ENCODE peak calls at places on chromosomes 5 and 9, in five cellular contexts. One of them, this sample, is unnamed.

GRCh38 chr9:83061036-83061435 is 1.9 kb downstream of the RASEF start:
- DNase-seq in lung: no peak
- DNase-seq in CD4-positive, CD25-positive, alpha-beta regulatory T cell: no peak
- DNase-seq in GM10248: no peak
- DNase-seq in H7: no peak
- DNase-seq in this sample: no peak

GRCh38 chr9:134922066-134922931 is 4.6 kb upstream of the FCN1 start:
- DNase-seq in lung: peak
- DNase-seq in CD4-positive, CD25-positive, alpha-beta regulatory T cell: no peak
- DNase-seq in GM10248: no peak
- DNase-seq in H7: no peak
- DNase-seq in this sample: no peak

GRCh38 chr5:44875661-44876250 is 67.0 kb downstream of the MRPS30 start:
- DNase-seq in lung: no peak
- DNase-seq in CD4-positive, CD25-positive, alpha-beta regulatory T cell: peak
- DNase-seq in GM10248: peak
- DNase-seq in H7: no peak
- DNase-seq in this sample: peak

GRCh38 chr5:167261309-167262100 is 1029.9 kb upstream of the WWC1 start:
- DNase-seq in lung: no peak
- DNase-seq in CD4-positive, CD25-positive, alpha-beta regulatory T cell: no peak
- DNase-seq in GM10248: no peak
- DNase-seq in H7: peak
- DNase-seq in this sample: peak

GRCh38 chr5:139646912-139647391 is 1.2 kb upstream of the CXXC5 start:
- DNase-seq in lung: no peak
- DNase-seq in CD4-positive, CD25-positive, alpha-beta regulatory T cell: no peak
- DNase-seq in GM10248: no peak
- DNase-seq in H7: peak
- DNase-seq in this sample: peak

GRCh38 chr5:83577036-83577636 is 105.6 kb downstream of the VCAN start:
- DNase-seq in lung: peak
- DNase-seq in CD4-positive, CD25-positive, alpha-beta regulatory T cell: no peak
- DNase-seq in GM10248: no peak
- DNase-seq in H7: no peak
- DNase-seq in this sample: no peak

GRCh38 chr9:13140843-13141592 is 138.5 kb downstream of the MPDZ start:
- DNase-seq in lung: no peak
- DNase-seq in CD4-positive, CD25-positive, alpha-beta regulatory T cell: no peak
- DNase-seq in GM10248: no peak
- DNase-seq in H7: no peak
- DNase-seq in this sample: no peak

GRCh38 chr5:5432020-5432707 is 9.7 kb downstream of the ICE1 start:
- DNase-seq in lung: no peak
- DNase-seq in CD4-positive, CD25-positive, alpha-beta regulatory T cell: no peak
- DNase-seq in GM10248: no peak
- DNase-seq in H7: no peak
- DNase-seq in this sample: no peak

GRCh38 chr9:106745876-106746275 is 117.1 kb upstream of the ZNF462 start:
- DNase-seq in lung: no peak
- DNase-seq in CD4-positive, CD25-positive, alpha-beta regulatory T cell: no peak
- DNase-seq in GM10248: no peak
- DNase-seq in H7: no peak
- DNase-seq in this sample: no peak

GRCh38 chr5:139660916-139661814 is 13.0 kb downstream of the CXXC5 start:
- DNase-seq in lung: peak
- DNase-seq in CD4-positive, CD25-positive, alpha-beta regulatory T cell: no peak
- DNase-seq in GM10248: peak
- DNase-seq in H7: peak
- DNase-seq in this sample: peak

GRCh38 chr5:122165574-122166021 is 36.3 kb downstream of the ZNF474 start:
- DNase-seq in lung: no peak
- DNase-seq in CD4-positive, CD25-positive, alpha-beta regulatory T cell: no peak
- DNase-seq in GM10248: no peak
- DNase-seq in H7: no peak
- DNase-seq in this sample: no peak

GRCh38 chr9:4740373-4740622 is 704 bp downstream of the AK3 start:
- DNase-seq in lung: no peak
- DNase-seq in CD4-positive, CD25-positive, alpha-beta regulatory T cell: no peak
- DNase-seq in GM10248: no peak
- DNase-seq in H7: no peak
- DNase-seq in this sample: no peak

GRCh38 chr5:30574761-30575160 is 618.7 kb upstream of the CDH6 start:
- DNase-seq in lung: no peak
- DNase-seq in CD4-positive, CD25-positive, alpha-beta regulatory T cell: no peak
- DNase-seq in GM10248: no peak
- DNase-seq in H7: no peak
- DNase-seq in this sample: no peak

GRCh38 chr5:56167522-56167921 is 65.6 kb downstream of the ANKRD55 start:
- DNase-seq in lung: no peak
- DNase-seq in CD4-positive, CD25-positive, alpha-beta regulatory T cell: no peak
- DNase-seq in GM10248: no peak
- DNase-seq in H7: no peak
- DNase-seq in this sample: no peak

GRCh38 chr5:141507387-141508091 is 18.7 kb downstream of the PCDHGC5 start:
- DNase-seq in lung: no peak
- DNase-seq in CD4-positive, CD25-positive, alpha-beta regulatory T cell: no peak
- DNase-seq in GM10248: peak
- DNase-seq in H7: no peak
- DNase-seq in this sample: no peak

GRCh38 chr9:106613250-106613737 is 249.7 kb upstream of the ZNF462 start:
- DNase-seq in lung: peak
- DNase-seq in CD4-positive, CD25-positive, alpha-beta regulatory T cell: no peak
- DNase-seq in GM10248: no peak
- DNase-seq in H7: no peak
- DNase-seq in this sample: no peak

GRCh38 chr5:73143716-73144115 is 23.3 kb downstream of the TMEM171 start:
- DNase-seq in lung: no peak
- DNase-seq in CD4-positive, CD25-positive, alpha-beta regulatory T cell: no peak
- DNase-seq in GM10248: no peak
- DNase-seq in H7: no peak
- DNase-seq in this sample: no peak

GRCh38 chr5:181223041-181223728 is at the start of gene TRIM41:
- DNase-seq in lung: peak
- DNase-seq in CD4-positive, CD25-positive, alpha-beta regulatory T cell: peak
- DNase-seq in GM10248: peak
- DNase-seq in H7: peak
- DNase-seq in this sample: peak

GRCh38 chr5:54080833-54081232 is 229.5 kb downstream of the ARL15 start:
- DNase-seq in lung: no peak
- DNase-seq in CD4-positive, CD25-positive, alpha-beta regulatory T cell: no peak
- DNase-seq in GM10248: no peak
- DNase-seq in H7: no peak
- DNase-seq in this sample: no peak

GRCh38 chr9:112261133-112261532 is 72.3 kb downstream of the PTBP3 start:
- DNase-seq in lung: no peak
- DNase-seq in CD4-positive, CD25-positive, alpha-beta regulatory T cell: no peak
- DNase-seq in GM10248: no peak
- DNase-seq in H7: no peak
- DNase-seq in this sample: no peak

GRCh38 chr5:100517301-100517974 is 17.7 kb upstream of the FAM174A start:
- DNase-seq in lung: peak
- DNase-seq in CD4-positive, CD25-positive, alpha-beta regulatory T cell: no peak
- DNase-seq in GM10248: no peak
- DNase-seq in H7: no peak
- DNase-seq in this sample: peak

GRCh38 chr5:145484195-145484594 is 350.9 kb downstream of the PRELID2 start:
- DNase-seq in lung: no peak
- DNase-seq in CD4-positive, CD25-positive, alpha-beta regulatory T cell: no peak
- DNase-seq in GM10248: no peak
- DNase-seq in H7: no peak
- DNase-seq in this sample: no peak

GRCh38 chr5:43050384-43050783 is 10.3 kb upstream of the ANXA2R start:
- DNase-seq in lung: no peak
- DNase-seq in CD4-positive, CD25-positive, alpha-beta regulatory T cell: no peak
- DNase-seq in GM10248: no peak
- DNase-seq in H7: no peak
- DNase-seq in this sample: no peak

GRCh38 chr5:142571921-142572320 is 114.0 kb downstream of the FGF1 start:
- DNase-seq in lung: no peak
- DNase-seq in CD4-positive, CD25-positive, alpha-beta regulatory T cell: no peak
- DNase-seq in GM10248: no peak
- DNase-seq in H7: no peak
- DNase-seq in this sample: no peak

GRCh38 chr9:94030318-94031179 is 53.7 kb upstream of the PTPDC1 start:
- DNase-seq in lung: peak
- DNase-seq in CD4-positive, CD25-positive, alpha-beta regulatory T cell: peak
- DNase-seq in GM10248: peak
- DNase-seq in H7: peak
- DNase-seq in this sample: peak

GRCh38 chr9:76658510-76659231 is 105.6 kb upstream of the PCA3 start:
- DNase-seq in lung: no peak
- DNase-seq in CD4-positive, CD25-positive, alpha-beta regulatory T cell: peak
- DNase-seq in GM10248: peak
- DNase-seq in H7: peak
- DNase-seq in this sample: peak

GRCh38 chr5:166117062-166117743 is 2174.2 kb upstream of the WWC1 start:
- DNase-seq in lung: no peak
- DNase-seq in CD4-positive, CD25-positive, alpha-beta regulatory T cell: no peak
- DNase-seq in GM10248: no peak
- DNase-seq in H7: no peak
- DNase-seq in this sample: no peak

GRCh38 chr9:109497193-109498165 is 628 bp downstream of the PTPN3 start:
- DNase-seq in lung: no peak
- DNase-seq in CD4-positive, CD25-positive, alpha-beta regulatory T cell: no peak
- DNase-seq in GM10248: no peak
- DNase-seq in H7: peak
- DNase-seq in this sample: peak

This sample was measured in GM23338.